ENCODE peak calls at places on chromosome 17, in seven cellular contexts. One of them, this sample, is unnamed.

GRCh38 chr17:56142325-56142724 is 10.9 kb upstream of the ANKFN1 start:
- DNase-seq in H1: no peak
- DNase-seq in K562: no peak
- DNase-seq in SK-N-SH: no peak
- DNase-seq in HepG2: no peak
- DNase-seq in HCT116: no peak
- DNase-seq in GM12878: no peak
- DNase-seq in this sample: no peak

GRCh38 chr17:40062347-40063033 is at the start of gene THRA:
- DNase-seq in H1: no peak
- DNase-seq in K562: peak; percentile 88
- DNase-seq in HCT116: no peak
- DNase-seq in HepG2: no peak
- DNase-seq in SK-N-SH: peak; percentile 95
- DNase-seq in GM12878: no peak
- DNase-seq in this sample: peak; percentile 69

GRCh38 chr17:16915752-16916556 is 56.0 kb downstream of the TNFRSF13B start:
- DNase-seq in HCT116: peak; percentile 70
- DNase-seq in SK-N-SH: peak; percentile 64
- DNase-seq in GM12878: peak; percentile 17
- DNase-seq in HepG2: peak; percentile 32
- DNase-seq in H1: peak; percentile 41
- DNase-seq in K562: peak; percentile 48
- DNase-seq in this sample: peak; percentile 44

GRCh38 chr17:19753049-19753444 is 4.9 kb upstream of the ALDH3A1 start:
- DNase-seq in K562: no peak
- DNase-seq in HCT116: peak; percentile 79
- DNase-seq in SK-N-SH: peak; percentile 49
- DNase-seq in GM12878: no peak
- DNase-seq in H1: no peak
- DNase-seq in HepG2: no peak
- DNase-seq in this sample: peak; percentile 60

GRCh38 chr17:62652251-62653001 is 25.0 kb downstream of the MRC2 start:
- DNase-seq in GM12878: no peak
- DNase-seq in SK-N-SH: peak; percentile 88
- DNase-seq in K562: no peak
- DNase-seq in H1: no peak
- DNase-seq in HepG2: no peak
- DNase-seq in HCT116: no peak
- DNase-seq in this sample: peak; percentile 78

GRCh38 chr17:4326608-4327007 is 39.9 kb downstream of the UBE2G1 start:
- DNase-seq in H1: no peak
- DNase-seq in GM12878: no peak
- DNase-seq in HepG2: no peak
- DNase-seq in SK-N-SH: no peak
- DNase-seq in HCT116: no peak
- DNase-seq in K562: no peak
- DNase-seq in this sample: no peak

GRCh38 chr17:51263001-51263400 is 2.7 kb downstream of the UTP18 start:
- DNase-seq in GM12878: no peak
- DNase-seq in HCT116: no peak
- DNase-seq in SK-N-SH: no peak
- DNase-seq in K562: no peak
- DNase-seq in HepG2: no peak
- DNase-seq in H1: no peak
- DNase-seq in this sample: no peak

GRCh38 chr17:11704041-11704440 is 105.8 kb downstream of the DNAH9 start:
- DNase-seq in GM12878: no peak
- DNase-seq in H1: no peak
- DNase-seq in HCT116: no peak
- DNase-seq in K562: no peak
- DNase-seq in SK-N-SH: no peak
- DNase-seq in HepG2: no peak
- DNase-seq in this sample: no peak

GRCh38 chr17:80860101-80860671 is 131.5 kb upstream of the CHMP6 start:
- DNase-seq in SK-N-SH: no peak
- DNase-seq in K562: no peak
- DNase-seq in HepG2: no peak
- DNase-seq in HCT116: no peak
- DNase-seq in GM12878: no peak
- DNase-seq in H1: no peak
- DNase-seq in this sample: no peak

GRCh38 chr17:8466466-8466865 is 30.8 kb downstream of the NDEL1 start:
- DNase-seq in SK-N-SH: no peak
- DNase-seq in K562: no peak
- DNase-seq in HCT116: no peak
- DNase-seq in H1: no peak
- DNase-seq in GM12878: no peak
- DNase-seq in HepG2: no peak
- DNase-seq in this sample: no peak

GRCh38 chr17:44146375-44147346 is 4.9 kb downstream of the HROB start:
- DNase-seq in HepG2: no peak
- DNase-seq in HCT116: no peak
- DNase-seq in SK-N-SH: peak; percentile 21
- DNase-seq in H1: no peak
- DNase-seq in GM12878: no peak
- DNase-seq in K562: no peak
- DNase-seq in this sample: no peak

GRCh38 chr17:17008998-17009397 is 33.3 kb upstream of the MPRIP start:
- DNase-seq in GM12878: no peak
- DNase-seq in HCT116: no peak
- DNase-seq in H1: no peak
- DNase-seq in SK-N-SH: no peak
- DNase-seq in K562: no peak
- DNase-seq in HepG2: no peak
- DNase-seq in this sample: no peak

GRCh38 chr17:78092794-78093324 is 35.7 kb downstream of the TMC6 start:
- DNase-seq in K562: no peak
- DNase-seq in HepG2: no peak
- DNase-seq in GM12878: no peak
- DNase-seq in HCT116: no peak
- DNase-seq in H1: no peak
- DNase-seq in SK-N-SH: no peak
- DNase-seq in this sample: no peak

GRCh38 chr17:34542700-34543336 is 36.6 kb upstream of the TMEM132E start:
- DNase-seq in K562: peak; percentile 43
- DNase-seq in HepG2: no peak
- DNase-seq in HCT116: no peak
- DNase-seq in GM12878: no peak
- DNase-seq in H1: no peak
- DNase-seq in SK-N-SH: peak; percentile 47
- DNase-seq in this sample: peak; percentile 52

GRCh38 chr17:37068266-37068665 is 119.5 kb downstream of the AATF start:
- DNase-seq in HCT116: no peak
- DNase-seq in K562: no peak
- DNase-seq in HepG2: no peak
- DNase-seq in SK-N-SH: no peak
- DNase-seq in H1: no peak
- DNase-seq in GM12878: no peak
- DNase-seq in this sample: no peak

GRCh38 chr17:48636177-48637018 is 10.2 kb upstream of the HOXB9 start:
- DNase-seq in K562: peak; percentile 86
- DNase-seq in SK-N-SH: peak; percentile 91
- DNase-seq in HCT116: no peak
- DNase-seq in GM12878: no peak
- DNase-seq in H1: peak; percentile 85
- DNase-seq in HepG2: peak; percentile 83
- DNase-seq in this sample: peak; percentile 86

GRCh38 chr17:353213-353837 is 718 bp upstream of the RPH3AL start:
- DNase-seq in H1: no peak
- DNase-seq in HepG2: no peak
- DNase-seq in HCT116: no peak
- DNase-seq in SK-N-SH: no peak
- DNase-seq in K562: no peak
- DNase-seq in GM12878: no peak
- DNase-seq in this sample: no peak
- TF ChIP-seq JUND in H1: no peak
- TF ChIP-seq JUND in HepG2: no peak
- TF ChIP-seq JUND in HCT116: no peak
- TF ChIP-seq JUND in SK-N-SH: no peak
- TF ChIP-seq JUND in K562: no peak
- TF ChIP-seq JUND in GM12878: no peak
- TF ChIP-seq JUND in this sample: no peak

DNA sequence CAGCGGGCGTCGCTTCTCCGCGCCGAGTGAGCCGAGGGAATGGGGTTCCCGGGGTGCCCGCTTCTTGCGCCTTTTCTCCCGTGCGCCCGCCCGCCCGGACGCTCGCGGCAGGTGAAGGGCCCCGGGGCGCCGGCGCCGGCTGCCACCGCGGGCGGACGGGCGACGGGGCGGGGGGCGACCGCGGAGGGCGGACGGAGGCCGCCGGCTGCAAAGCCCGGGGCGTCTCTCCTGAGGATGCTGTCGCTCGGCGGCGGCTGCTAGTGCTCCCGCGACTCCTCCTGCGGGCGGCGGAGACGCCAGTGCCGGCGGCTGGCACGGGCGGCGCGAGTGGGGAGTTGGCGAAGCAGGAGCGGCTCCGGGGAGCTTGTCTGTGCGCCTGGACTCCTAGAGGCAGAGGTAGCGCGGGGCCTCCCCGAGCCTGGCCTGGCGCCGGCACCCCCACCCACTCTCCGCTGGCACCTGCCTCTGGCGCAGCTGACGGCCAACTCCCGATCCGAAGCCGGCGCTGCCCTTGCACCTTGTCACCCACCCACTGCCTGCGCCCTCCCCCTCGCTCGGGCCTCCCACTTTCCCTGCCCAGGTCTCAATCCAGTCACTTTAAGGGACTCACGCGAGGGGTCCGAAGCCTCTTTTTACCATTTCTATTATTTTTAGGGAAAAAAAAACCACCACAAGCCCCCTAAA is at the start of gene FAM20A:
- DNase-seq in HCT116: no peak
- DNase-seq in SK-N-SH: peak; percentile 68
- DNase-seq in H1: no peak
- DNase-seq in GM12878: no peak
- DNase-seq in K562: no peak
- DNase-seq in HepG2: no peak
- DNase-seq in this sample: no peak
- TF ChIP-seq JUND in HCT116: no peak
- TF ChIP-seq JUND in SK-N-SH: no peak
- TF ChIP-seq JUND in H1: no peak
- TF ChIP-seq JUND in GM12878: no peak
- TF ChIP-seq JUND in K562: no peak
- TF ChIP-seq JUND in HepG2: no peak
- TF ChIP-seq JUND in this sample: no peak

DNA sequence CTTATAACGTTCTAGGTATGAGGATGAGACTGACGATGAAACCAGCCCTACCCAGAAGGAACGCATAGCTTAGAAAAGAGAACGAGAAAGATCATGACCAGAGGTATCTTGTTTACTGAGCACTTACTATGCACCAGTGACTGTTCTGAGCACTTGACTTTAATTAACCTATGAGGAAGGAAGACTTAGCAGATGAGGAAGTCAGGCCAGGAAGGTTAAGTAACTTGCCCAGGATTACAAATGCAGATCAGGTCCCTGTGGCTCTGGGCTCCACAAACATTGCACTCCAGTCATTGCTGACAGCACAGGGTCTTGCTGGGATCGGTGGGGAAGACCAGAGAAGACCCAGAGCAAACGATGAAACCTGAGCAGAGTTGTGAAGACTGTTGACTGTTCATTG is 7.1 kb downstream of the KRT13 start:
- DNase-seq in GM12878: no peak
- DNase-seq in K562: no peak
- DNase-seq in H1: no peak
- DNase-seq in HepG2: no peak
- DNase-seq in HCT116: no peak
- DNase-seq in SK-N-SH: no peak
- DNase-seq in this sample: no peak
- TF ChIP-seq JUND in GM12878: no peak
- TF ChIP-seq JUND in K562: no peak
- TF ChIP-seq JUND in H1: no peak
- TF ChIP-seq JUND in HepG2: no peak
- TF ChIP-seq JUND in HCT116: no peak
- TF ChIP-seq JUND in SK-N-SH: no peak
- TF ChIP-seq JUND in this sample: no peak

GRCh38 chr17:68289473-68289872 is 1.5 kb downstream of the SLC16A6 start:
- DNase-seq in HepG2: no peak
- DNase-seq in SK-N-SH: no peak
- DNase-seq in H1: no peak
- DNase-seq in K562: no peak
- DNase-seq in GM12878: no peak
- DNase-seq in HCT116: no peak
- DNase-seq in this sample: no peak
- TF ChIP-seq JUND in HepG2: no peak
- TF ChIP-seq JUND in SK-N-SH: no peak
- TF ChIP-seq JUND in H1: no peak
- TF ChIP-seq JUND in K562: no peak
- TF ChIP-seq JUND in GM12878: no peak
- TF ChIP-seq JUND in HCT116: no peak
- TF ChIP-seq JUND in this sample: no peak

This sample was measured in T47D.